ENCODE peak calls at places on chromosomes 6 and 20, in five cellular contexts. S, D, U, X and O are unnamed samples.

GRCh38 chr20:1209447-1210387 is 6.5 kb downstream of the C20orf202 start:
- DNase-seq in S (peak), D (no peak), U (no peak), X (no peak), O (no peak)

GRCh38 chr20:8812818-8813217 is 256.1 kb upstream of the PLCB4 start:
- DNase-seq in S (no peak), D (no peak), U (no peak), X (no peak), O (no peak)

GRCh38 chr20:49737260-49737659 is 23.6 kb upstream of the B4GALT5 start:
- DNase-seq in S (no peak), D (no peak), U (no peak), X (no peak), O (no peak)

GRCh38 chr6:137304020-137304780 is 85.0 kb upstream of the IFNGR1 start:
- DNase-seq in S (no peak), D (no peak), U (no peak), X (no peak), O (no peak)

GRCh38 chr6:167141667-167142432 is 15.9 kb downstream of the GPR31 start:
- DNase-seq in S (no peak), D (no peak), U (peak), X (peak), O (peak)

GRCh38 chr6:147161974-147162495 is 42.2 kb upstream of the STXBP5 start:
- DNase-seq in S (peak), D (no peak), U (no peak), X (peak), O (no peak)

GRCh38 chr6:111706841-111707391 is 101.2 kb upstream of the TRAF3IP2 start:
- DNase-seq in S (no peak), D (no peak), U (no peak), X (no peak), O (no peak)

GRCh38 chr6:47525330-47526057 is 47.9 kb downstream of the CD2AP start:
- DNase-seq in S (no peak), D (no peak), U (no peak), X (no peak), O (no peak)

GRCh38 chr6:53734473-53735299 is 60.1 kb upstream of the LRRC1 start:
- DNase-seq in S (peak), D (peak), U (peak), X (peak), O (peak)

GRCh38 chr20:58598271-58599015 is 52.6 kb upstream of the STX16 start:
- DNase-seq in S (peak), D (no peak), U (peak), X (no peak), O (no peak)

GRCh38 chr20:56371977-56372376 is 13.2 kb downstream of the FAM210B start:
- DNase-seq in S (no peak), D (no peak), U (no peak), X (no peak), O (no peak)

GRCh38 chr20:6756961-6757595 is 10.4 kb upstream of the BMP2 start:
- DNase-seq in S (no peak), D (no peak), U (no peak), X (no peak), O (no peak)

GRCh38 chr20:44125332-44126127 is 61.5 kb downstream of the JPH2 start:
- DNase-seq in S (no peak), D (no peak), U (no peak), X (no peak), O (no peak)

GRCh38 chr20:5549200-5549599 is 201.0 kb upstream of the SHLD1 start:
- DNase-seq in S (peak), D (no peak), U (no peak), X (peak), O (no peak)

GRCh38 chr6:131597448-131597847 is 24.4 kb downstream of the ARG1 start:
- DNase-seq in S (no peak), D (no peak), U (peak), X (no peak), O (peak)

GRCh38 chr6:158819213-158819976 is at the start of gene EZR:
- DNase-seq in S (peak), D (no peak), U (peak), X (peak), O (peak)

GRCh38 chr20:5140195-5140594 is 13.4 kb downstream of the CDS2 start:
- DNase-seq in S (peak), D (no peak), U (no peak), X (no peak), O (no peak)

GRCh38 chr20:22471156-22471836 is 113.1 kb downstream of the FOXA2 start:
- DNase-seq in S (no peak), D (no peak), U (no peak), X (no peak), O (peak)

GRCh38 chr6:88856566-88856965 is 106.9 kb downstream of the RNGTT start:
- DNase-seq in S (peak), D (no peak), U (no peak), X (no peak), O (no peak)

GRCh38 chr6:139029470-139030210 is 1.1 kb downstream of the ABRACL start:
- DNase-seq in S (peak), D (no peak), U (no peak), X (peak), O (no peak)

DNA sequence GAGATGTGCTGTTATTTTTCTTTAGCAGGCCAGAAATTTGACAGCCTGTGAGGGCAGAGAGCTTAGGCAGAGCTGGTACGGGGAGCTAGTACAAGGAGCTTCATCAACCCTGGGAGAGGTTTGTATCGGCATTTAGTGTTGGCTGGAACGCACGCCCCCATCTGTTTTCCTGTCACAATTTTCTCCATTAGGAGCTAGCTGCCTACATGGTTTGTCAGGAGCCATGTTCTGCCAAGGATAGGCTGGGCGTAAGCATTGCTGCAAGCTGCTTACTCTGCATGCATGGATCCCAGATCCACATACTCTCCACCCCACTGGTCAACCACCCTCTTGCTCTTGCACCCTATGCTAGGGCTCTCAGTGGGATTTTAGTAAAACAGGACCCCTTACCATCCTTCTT is 449.0 kb upstream of the CHD6 start:
- DNase-seq in S (no peak), D (no peak), U (no peak), X (no peak), O (no peak)
- TF ChIP-seq MXI1 in S (no peak), D (no peak), U (no peak), X (no peak), O (no peak)

DNA sequence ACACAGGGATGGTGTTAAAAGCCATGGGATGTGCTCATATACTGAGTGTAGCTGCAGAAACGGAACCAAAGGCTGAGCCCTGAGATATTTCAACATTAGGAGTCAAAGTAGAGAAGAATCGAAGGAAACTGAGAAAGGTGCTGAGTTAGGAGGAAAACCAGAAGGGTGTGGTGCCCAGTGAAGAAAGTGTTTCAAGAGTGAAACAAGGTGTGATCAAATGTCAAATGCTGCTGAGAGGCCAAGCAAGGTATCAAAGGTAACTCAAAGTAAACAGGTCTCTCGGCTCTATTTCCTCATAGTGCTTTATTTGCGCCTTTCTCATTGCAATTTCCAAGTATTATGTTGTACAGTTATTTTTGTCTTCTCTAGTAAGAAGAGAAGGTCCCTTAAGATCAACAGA is 94.1 kb downstream of the PRDM1 start:
- DNase-seq in S (no peak), D (no peak), U (no peak), X (no peak), O (no peak)
- TF ChIP-seq MXI1 in S (no peak), D (no peak), U (no peak), X (no peak), O (no peak)

DNA sequence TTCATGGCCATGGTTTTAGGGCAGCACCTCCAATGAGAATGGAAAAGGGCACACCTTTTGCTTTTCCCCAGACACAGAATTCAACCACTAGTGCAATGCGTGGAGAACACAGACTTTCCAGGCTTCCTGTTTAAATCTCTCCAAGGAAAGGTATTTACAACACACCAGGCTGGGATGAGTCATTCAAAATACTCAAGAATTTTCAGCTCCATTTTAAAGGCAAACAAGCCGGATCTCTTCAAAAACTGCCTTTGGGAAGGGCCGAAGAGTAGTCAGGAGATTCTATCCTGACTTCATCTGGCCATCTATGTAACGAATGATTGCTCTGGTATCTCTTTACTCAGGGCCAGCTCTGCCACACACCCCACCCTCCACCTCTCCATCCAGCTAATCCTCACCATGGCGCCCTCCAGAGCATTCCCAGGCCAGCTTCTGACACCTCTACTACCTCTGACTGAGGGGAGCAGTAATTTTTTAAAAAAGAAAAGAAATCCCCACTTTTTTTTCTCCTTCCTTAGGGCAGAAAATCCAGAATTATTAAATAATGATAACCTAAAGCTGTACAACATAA is 254.6 kb downstream of the LY86 start:
- DNase-seq in S (peak), D (no peak), U (no peak), X (no peak), O (no peak)
- TF ChIP-seq MXI1 in S (no peak), D (no peak), U (no peak), X (no peak), O (no peak)

GRCh38 chr6:43817192-43817591 is 47.2 kb downstream of the VEGFA start:
- DNase-seq in S (peak), D (no peak), U (no peak), X (peak), O (peak)
- TF ChIP-seq MXI1 in S (no peak), D (no peak), U (no peak), X (no peak), O (no peak)

GRCh38 chr20:38725458-38725958 is 1.2 kb downstream of the SLC32A1 start:
- DNase-seq in S (no peak), D (no peak), U (no peak), X (no peak), O (no peak)

GRCh38 chr20:38727602-38728236 is 3.4 kb downstream of the SLC32A1 start:
- DNase-seq in S (no peak), D (no peak), U (no peak), X (no peak), O (no peak)

GRCh38 chr20:38728237-38728761 is 4.0 kb downstream of the SLC32A1 start:
- DNase-seq in S (no peak), D (no peak), U (peak), X (no peak), O (no peak)

GRCh38 chr20:38725959-38726848 is 1.9 kb downstream of the SLC32A1 start:
- DNase-seq in S (peak), D (no peak), U (peak), X (peak), O (peak)

DNA sequence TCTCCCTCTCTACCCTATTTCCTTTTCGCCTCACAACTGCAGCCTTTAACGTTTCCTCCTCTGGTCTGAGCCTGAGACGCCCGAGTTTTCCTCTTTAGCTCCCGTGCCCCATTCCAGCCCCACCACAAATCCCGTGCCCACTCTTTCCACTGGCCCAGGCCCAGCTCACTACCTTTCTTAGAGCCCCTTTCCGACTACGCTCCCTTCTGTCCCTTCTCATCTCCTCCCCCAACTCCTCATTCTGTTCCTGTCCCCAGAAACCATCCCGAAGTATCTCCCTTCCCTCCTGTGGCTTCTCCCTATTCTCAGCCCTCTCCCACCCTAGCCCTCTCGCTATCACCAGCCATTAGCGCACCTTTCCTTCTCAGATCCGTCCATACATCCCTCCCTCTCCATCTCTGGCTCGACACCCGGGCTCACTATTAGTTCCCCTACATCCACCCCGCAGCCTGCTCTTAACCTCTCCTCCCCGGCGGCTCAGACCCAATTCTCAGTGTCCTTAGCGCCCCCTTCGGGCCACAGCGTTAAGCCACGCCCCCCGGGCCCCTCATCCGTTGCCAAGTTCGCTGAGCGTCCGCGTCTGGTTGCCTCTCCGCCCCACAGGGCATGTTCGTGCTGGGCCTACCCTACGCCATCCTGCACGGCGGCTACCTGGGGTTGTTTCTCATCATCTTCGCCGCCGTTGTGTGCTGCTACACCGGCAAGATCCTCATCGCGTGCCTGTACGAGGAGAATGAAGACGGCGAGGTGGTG is 2.7 kb downstream of the SLC32A1 start:
- DNase-seq in S (no peak), D (no peak), U (peak), X (peak), O (peak)
- TF ChIP-seq MXI1 in S (no peak), D (no peak), U (no peak), X (no peak), O (no peak)

DNA sequence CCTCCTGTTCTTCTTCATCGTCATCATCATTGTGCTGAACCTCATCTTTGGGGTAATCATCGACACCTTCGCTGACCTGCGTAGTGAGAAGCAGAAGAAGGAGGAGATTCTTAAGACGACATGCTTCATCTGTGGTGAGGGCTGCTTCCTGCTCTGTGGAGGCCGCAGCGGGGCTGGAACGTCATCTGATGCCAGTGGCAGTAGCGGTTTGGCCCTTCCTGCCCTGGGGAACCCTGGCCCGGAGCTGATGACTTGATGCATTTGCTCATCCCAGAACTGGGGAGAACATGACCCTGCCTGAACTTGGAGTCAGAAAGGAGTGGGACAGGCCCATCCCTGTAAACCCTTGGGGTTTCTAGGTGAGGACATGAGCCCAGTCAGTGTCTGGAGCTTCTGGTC is 18.7 kb downstream of the UQCC2 start:
- DNase-seq in S (peak), D (no peak), U (no peak), X (no peak), O (no peak)
- TF ChIP-seq MXI1 in S (no peak), D (no peak), U (no peak), X (no peak), O (no peak)

DNA sequence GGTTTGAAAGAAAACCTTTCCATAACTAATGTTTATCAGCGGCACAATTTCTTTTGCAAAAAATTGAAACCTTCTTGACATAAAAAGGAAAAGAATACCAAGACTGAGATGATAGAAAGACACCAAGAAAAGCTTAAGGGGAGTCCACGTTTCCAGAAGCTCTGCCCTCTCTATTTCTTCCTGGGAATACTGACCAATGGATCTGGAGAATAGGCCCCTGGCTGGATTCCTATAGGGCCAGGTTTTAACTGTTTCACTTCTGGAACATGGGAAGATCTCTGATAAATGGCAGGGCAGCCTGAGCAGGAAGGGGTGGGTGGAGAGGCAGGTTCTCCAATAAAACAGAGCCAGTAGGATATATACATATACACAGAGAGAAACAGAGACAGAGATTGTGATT is 413.4 kb upstream of the JARID2 start:
- DNase-seq in S (no peak), D (no peak), U (no peak), X (no peak), O (no peak)
- TF ChIP-seq MXI1 in S (no peak), D (no peak), U (no peak), X (no peak), O (no peak)

GRCh38 chr20:37523012-37523391 is 2.0 kb downstream of the NNAT start:
- DNase-seq in S (no peak), D (no peak), U (no peak), X (no peak), O (no peak)
- TF ChIP-seq MXI1 in S (no peak), D (no peak), U (no peak), X (no peak), O (no peak)

GRCh38 chr6:13380761-13381160 is 52.4 kb upstream of the TBC1D7 start:
- DNase-seq in S (no peak), D (no peak), U (no peak), X (peak), O (no peak)

GRCh38 chr6:13383280-13384163 is 55.2 kb upstream of the TBC1D7 start:
- DNase-seq in S (peak), D (peak), U (no peak), X (no peak), O (peak)

GRCh38 chr6:13377054-13377758 is 48.9 kb upstream of the TBC1D7 start:
- DNase-seq in S (no peak), D (no peak), U (no peak), X (no peak), O (no peak)

GRCh38 chr6:13375360-13375878 is 47.1 kb upstream of the TBC1D7 start:
- DNase-seq in S (no peak), D (peak), U (no peak), X (no peak), O (no peak)

DNA sequence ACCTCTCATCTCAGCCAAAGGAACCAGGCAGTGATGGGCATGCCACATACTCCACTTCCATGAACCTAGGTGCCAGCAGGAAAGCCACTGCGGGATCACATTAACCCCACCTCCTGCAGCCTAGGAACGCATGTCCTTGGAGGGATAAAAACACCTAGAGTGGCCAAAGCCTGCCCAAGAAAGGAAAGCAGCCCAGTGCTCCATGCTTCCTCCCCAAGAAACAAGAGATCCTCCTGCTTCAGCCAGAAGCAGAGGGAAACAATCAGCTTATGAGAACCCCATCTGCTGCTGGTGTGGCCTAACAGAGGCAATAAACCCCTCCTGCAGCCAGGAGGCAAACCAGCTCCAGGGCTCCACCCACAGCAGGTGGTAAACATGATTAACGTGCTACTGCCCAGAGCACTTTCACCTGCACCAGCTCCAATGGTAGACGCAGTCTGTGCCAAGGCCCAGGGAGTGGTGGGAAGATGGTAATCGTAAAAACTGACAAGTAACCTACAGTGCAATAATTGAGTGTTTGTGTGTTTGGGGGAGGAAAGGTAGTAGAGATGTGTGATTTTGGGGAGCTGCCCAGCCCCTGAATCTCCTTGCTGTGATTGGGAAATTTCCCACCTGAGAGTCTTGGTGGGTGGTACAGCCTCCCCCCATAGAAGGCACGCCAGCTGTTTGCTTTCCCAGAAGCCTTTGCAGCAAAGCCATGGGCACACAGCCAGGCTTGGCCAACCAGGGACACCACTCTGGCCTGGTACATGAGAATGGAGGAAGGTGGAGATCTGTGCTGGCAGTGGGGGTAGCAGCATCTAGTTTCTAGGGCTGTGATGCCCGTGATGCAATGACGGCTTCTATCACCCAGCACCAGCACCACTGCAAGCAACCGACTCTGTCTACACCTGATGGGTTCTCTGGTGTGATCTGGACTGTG is 50.6 kb upstream of the TBC1D7 start:
- DNase-seq in S (no peak), D (no peak), U (no peak), X (no peak), O (no peak)
- TF ChIP-seq MXI1 in S (no peak), D (no peak), U (no peak), X (no peak), O (no peak)